ENCODE peak calls at places on chromosome 11, in seven cellular contexts. U is right lobe of liver, Z is testis, C is ovary, T is adrenal gland, L is body of pancreas, X is A549. V is an unnamed sample. For H3K4me1, the result is how much of the 10 kb centered on the place peaks cover.

GRCh38 chr11:34531663-34532062 is 18.1 kb upstream of the ELF5 start:
- DNase-seq in C (no peak), L (no peak), T (no peak), X (no peak), Z (no peak), U (no peak), V (no peak)

GRCh38 chr11:46338988-46339666 is 8.1 kb upstream of the DGKZ start:
- DNase-seq in T (no peak), Z (no peak), X (no peak), C (no peak), L (no peak), U (no peak), V (no peak)

GRCh38 chr11:31805037-31805628 is 6.0 kb downstream of the PAX6 start:
- DNase-seq in C (no peak), U (peak), T (no peak), Z (no peak), L (no peak), X (no peak), V (no peak)

GRCh38 chr11:68418671-68419070 is 41.9 kb upstream of the PPP6R3 start:
- DNase-seq in C (no peak), T (no peak), Z (no peak), L (no peak), X (no peak), U (no peak), V (no peak)

GRCh38 chr11:67504950-67505561 is at the start of gene PITPNM1:
- DNase-seq in U (peak), C (peak), Z (peak), T (peak), X (peak), L (peak), V (peak)

GRCh38 chr11:10925149-10925926 is 67.5 kb upstream of the ZBED5 start:
- DNase-seq in L (no peak), T (no peak), U (peak), C (no peak), X (peak), Z (no peak), V (no peak)

GRCh38 chr11:72947229-72947628 is 133.0 kb downstream of the ATG16L2 start:
- DNase-seq in T (no peak), C (no peak), L (no peak), X (no peak), Z (no peak), U (no peak), V (no peak)

GRCh38 chr11:74687237-74688005 is 43.8 kb downstream of the CHRDL2 start:
- DNase-seq in T (no peak), C (no peak), U (no peak), X (no peak), L (no peak), Z (no peak), V (no peak)

GRCh38 chr11:20097319-20098221 is 62.7 kb downstream of the DBX1 start:
- DNase-seq in U (no peak), T (no peak), C (no peak), X (no peak), Z (no peak), L (no peak), V (no peak)

GRCh38 chr11:75328426-75329277 is 22.8 kb downstream of the ARRB1 start:
- DNase-seq in U (peak), Z (peak), T (peak), C (peak), L (peak), X (peak), V (peak)

GRCh38 chr11:7654094-7654742 is 19.1 kb downstream of the CYB5R2 start:
- DNase-seq in C (no peak), Z (no peak), T (no peak), L (no peak), U (no peak), X (no peak), V (no peak)

GRCh38 chr11:44537679-44538078 is 27.8 kb upstream of the CD82 start:
- DNase-seq in T (no peak), U (no peak), X (no peak), L (no peak), Z (no peak), C (no peak), V (no peak)

GRCh38 chr11:2799881-2800654 is 85.5 kb downstream of the CDKN1C start:
- DNase-seq in C (peak), U (peak), X (no peak), T (peak), Z (peak), L (peak), V (peak)

GRCh38 chr11:68372114-68372513 is 59.7 kb downstream of the LRP5 start:
- DNase-seq in U (no peak), T (no peak), X (no peak), C (no peak), L (no peak), Z (no peak), V (no peak)

GRCh38 chr11:128550261-128550821 is 37.0 kb downstream of the ETS1 start:
- DNase-seq in L (no peak), Z (no peak), U (no peak), C (no peak), T (no peak), X (no peak), V (no peak)

GRCh38 chr11:68009391-68010000 is 631 bp upstream of the ALDH3B1 start:
- DNase-seq in C (no peak), X (peak), Z (no peak), T (peak), L (peak), U (peak), V (peak)

GRCh38 chr11:30586251-30587144 is at the start of gene MPPED2:
- DNase-seq in U (peak), T (peak), C (peak), Z (peak), L (peak), X (peak), V (no peak)

GRCh38 chr11:82969811-82970210 is 68.3 kb downstream of the DDIAS start:
- DNase-seq in U (no peak), Z (no peak), L (no peak), T (no peak), X (no peak), C (no peak), V (peak)

GRCh38 chr11:44397586-44398178 is 87.7 kb upstream of the ALX4 start:
- DNase-seq in U (no peak), C (no peak), X (no peak), L (no peak), Z (no peak), T (no peak), V (no peak)

GRCh38 chr11:102309621-102310541 is 7.4 kb upstream of the BIRC3 start:
- DNase-seq in L (no peak), X (peak), U (no peak), T (no peak), Z (peak), C (no peak), V (no peak)

GRCh38 chr11:104836711-104837110 is 61.5 kb downstream of the CASP12 start:
- DNase-seq in Z (no peak), U (no peak), T (no peak), X (no peak), C (no peak), L (no peak), V (no peak)

GRCh38 chr11:70760416-70761020 is 362.2 kb downstream of the CTTN start:
- DNase-seq in T (no peak), L (no peak), U (peak), Z (no peak), X (no peak), C (no peak), V (no peak)

GRCh38 chr11:130448416-130449068 is at the start of gene ADAMTS15:
- DNase-seq in U (peak), C (peak), L (peak), Z (peak), T (peak), X (peak), V (peak)

GRCh38 chr11:36672815-36673450 is 74.9 kb upstream of the RAG2 start:
- DNase-seq in L (peak), U (no peak), X (peak), C (no peak), Z (peak), T (no peak), V (no peak)

GRCh38 chr11:10526974-10527918 is 13.7 kb downstream of the RNF141 start:
- DNase-seq in X (peak), L (no peak), Z (no peak), T (no peak), C (no peak), U (no peak), V (no peak)

GRCh38 chr11:74766905-74767304 is 18.3 kb downstream of the RNF169 start:
- DNase-seq in C (no peak), T (no peak), Z (no peak), U (no peak), L (no peak), X (no peak), V (no peak)

GRCh38 chr11:8234425-8234821 is 29.3 kb downstream of the LMO1 start:
- DNase-seq in X (peak), Z (peak), U (no peak), C (no peak), T (peak), L (no peak), V (no peak)

GRCh38 chr11:84564180-84564866 is 1062.8 kb downstream of the DLG2 start:
- DNase-seq in C (no peak), X (peak), T (peak), Z (peak), U (peak), L (peak), V (peak)

GRCh38 chr11:70080763-70081162 is 2.6 kb downstream of the ANO1 start:
- DNase-seq in T (no peak), C (no peak), X (peak), L (no peak), Z (no peak), U (no peak), V (no peak)

GRCh38 chr11:19952101-19952605 is 208.1 kb downstream of the DBX1 start:
- DNase-seq in X (peak), Z (no peak), L (no peak), U (no peak), C (no peak), T (no peak), V (no peak)

GRCh38 chr11:125971618-125972017 is 25.8 kb downstream of the VSIG10L2 start:
- DNase-seq in X (no peak), U (no peak), Z (no peak), L (no peak), C (no peak), T (no peak), V (no peak)

GRCh38 chr11:86138958-86139357 is 70.1 kb upstream of the PICALM start:
- DNase-seq in C (no peak), L (no peak), U (no peak), T (no peak), Z (no peak), X (no peak), V (no peak)

GRCh38 chr11:18404062-18404461 is 8.1 kb upstream of the LDHC start:
- DNase-seq in X (no peak), Z (no peak), C (no peak), L (no peak), T (no peak), U (no peak), V (no peak)

GRCh38 chr11:118277312-118277711 is 13.2 kb upstream of the MPZL2 start:
- DNase-seq in U (no peak), X (no peak), C (no peak), Z (no peak), L (no peak), T (no peak), V (no peak)

GRCh38 chr11:44247508-44247907 is 62.4 kb downstream of the ALX4 start:
- DNase-seq in U (no peak), X (no peak), Z (no peak), T (no peak), L (no peak), C (no peak), V (no peak)

GRCh38 chr11:69443968-69444364 is 37.5 kb upstream of the LINC01488 start:
- DNase-seq in L (no peak), Z (no peak), X (no peak), C (no peak), U (no peak), T (peak), V (no peak)

GRCh38 chr11:128628686-128629085 is 41.3 kb upstream of the ETS1 start:
- DNase-seq in X (no peak), Z (no peak), U (no peak), T (no peak), L (no peak), C (no peak), V (peak)

GRCh38 chr11:47869548-47870393 is 21.6 kb upstream of the NUP160 start:
- DNase-seq in T (no peak), L (no peak), U (no peak), X (peak), Z (no peak), C (no peak), V (no peak)

GRCh38 chr11:47867821-47868220 is 19.7 kb upstream of the NUP160 start:
- DNase-seq in C (no peak), U (no peak), T (no peak), Z (no peak), L (no peak), X (no peak), V (no peak)

GRCh38 chr11:47864910-47865309 is 16.8 kb upstream of the NUP160 start:
- DNase-seq in C (no peak), L (no peak), U (no peak), T (no peak), X (no peak), Z (no peak), V (no peak)

GRCh38 chr11:47870404-47870803 is 22.3 kb upstream of the NUP160 start:
- DNase-seq in U (no peak), X (no peak), L (no peak), T (no peak), C (no peak), Z (no peak), V (no peak)
- H3K27ac ChIP-seq in U (no peak), X (no peak), L (no peak), T (no peak), C (no peak), Z (no peak), V (no peak)

GRCh38 chr11:65083134-65083833 is 556 bp downstream of the CDCA5 start:
- DNase-seq in U (no peak), X (no peak), C (no peak), T (no peak), L (no peak), Z (no peak), V (no peak)
- H3K4me1 ChIP-seq in U (under half), X (under half), C (under half), T (under half), L (under half), Z (under half), V (under half)

DNA sequence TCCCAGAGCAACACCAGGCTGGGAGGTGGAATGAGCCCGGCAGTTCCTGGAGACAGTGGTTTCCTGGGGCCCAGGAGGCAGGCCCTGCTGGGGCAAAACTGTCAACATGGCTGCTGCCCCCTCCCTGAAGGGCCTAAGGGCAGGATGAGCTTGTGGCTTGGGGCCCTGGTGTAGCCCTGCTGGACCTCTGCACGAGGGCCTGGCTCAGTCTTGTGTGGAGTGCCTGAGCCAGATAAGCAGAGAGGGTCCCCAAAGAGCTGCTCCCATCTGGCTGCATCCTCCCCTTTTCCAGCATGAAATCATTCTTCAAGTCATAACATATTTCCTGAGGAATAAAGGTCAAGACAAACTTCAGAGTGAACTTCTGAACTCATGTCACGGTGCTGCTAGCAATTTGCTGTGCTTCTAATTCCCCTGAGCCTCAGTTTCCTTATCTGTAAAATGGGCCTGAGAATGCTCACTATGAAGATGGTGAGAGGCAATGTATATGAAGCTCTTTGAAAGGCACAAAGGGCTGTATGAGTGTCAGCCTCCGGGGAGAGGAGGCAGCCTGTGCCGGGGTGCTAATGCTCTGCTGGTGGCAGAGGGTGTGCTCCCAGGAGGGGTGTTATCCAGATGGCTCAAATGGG is 116.1 kb downstream of the GRIK4 start:
- DNase-seq in Z (no peak), X (no peak), C (no peak), T (no peak), L (no peak), U (no peak), V (no peak)
- TF ChIP-seq POLR2A in Z (no peak), X (no peak), C (no peak), T (no peak), L (no peak), U (no peak), V (no peak)

GRCh38 chr11:92852946-92853345 is 116.5 kb upstream of the MTNR1B start:
- DNase-seq in X (no peak), C (no peak), T (no peak), L (no peak), Z (no peak), U (no peak), V (peak)

GRCh38 chr11:92846542-92847125 is 122.8 kb upstream of the MTNR1B start:
- DNase-seq in Z (no peak), L (no peak), T (no peak), X (no peak), C (no peak), U (no peak), V (no peak)

GRCh38 chr11:92852203-92852602 is 117.2 kb upstream of the MTNR1B start:
- DNase-seq in U (no peak), L (no peak), Z (no peak), C (no peak), X (no peak), T (no peak), V (no peak)

GRCh38 chr11:92845390-92846185 is 123.9 kb upstream of the MTNR1B start:
- DNase-seq in X (no peak), L (no peak), Z (no peak), C (no peak), T (no peak), U (no peak), V (no peak)

GRCh38 chr11:92848578-92848977 is 120.9 kb upstream of the MTNR1B start:
- DNase-seq in T (no peak), U (no peak), C (no peak), L (no peak), X (no peak), Z (no peak), V (no peak)
- H3K27ac ChIP-seq in T (no peak), U (no peak), C (no peak), L (no peak), X (no peak), Z (no peak), V (no peak)

GRCh38 chr11:934437-934950 is 8.8 kb downstream of the AP2A2 start:
- DNase-seq in X (no peak), Z (no peak), C (no peak), T (no peak), L (no peak), U (no peak), V (no peak)
- H3K4me1 ChIP-seq in X (under half), Z (under half), C (under half), T (under half), L (under half), U (under half), V (under half)

GRCh38 chr11:66015936-66016792 is 4.4 kb downstream of the CST6 start:
- DNase-seq in T (no peak), X (no peak), L (no peak), Z (no peak), U (no peak), C (no peak), V (no peak)
- TF ChIP-seq POLR2A in T (no peak), X (no peak), L (no peak), Z (no peak), U (no peak), C (no peak), V (no peak)

GRCh38 chr11:119873761-119874421 is 144.9 kb upstream of the NECTIN1 start:
- DNase-seq in X (no peak), Z (no peak), L (no peak), U (no peak), T (no peak), C (no peak), V (no peak)
- H3K27ac ChIP-seq in X (no peak), Z (no peak), L (no peak), U (no peak), T (peak), C (no peak), V (no peak)

DNA sequence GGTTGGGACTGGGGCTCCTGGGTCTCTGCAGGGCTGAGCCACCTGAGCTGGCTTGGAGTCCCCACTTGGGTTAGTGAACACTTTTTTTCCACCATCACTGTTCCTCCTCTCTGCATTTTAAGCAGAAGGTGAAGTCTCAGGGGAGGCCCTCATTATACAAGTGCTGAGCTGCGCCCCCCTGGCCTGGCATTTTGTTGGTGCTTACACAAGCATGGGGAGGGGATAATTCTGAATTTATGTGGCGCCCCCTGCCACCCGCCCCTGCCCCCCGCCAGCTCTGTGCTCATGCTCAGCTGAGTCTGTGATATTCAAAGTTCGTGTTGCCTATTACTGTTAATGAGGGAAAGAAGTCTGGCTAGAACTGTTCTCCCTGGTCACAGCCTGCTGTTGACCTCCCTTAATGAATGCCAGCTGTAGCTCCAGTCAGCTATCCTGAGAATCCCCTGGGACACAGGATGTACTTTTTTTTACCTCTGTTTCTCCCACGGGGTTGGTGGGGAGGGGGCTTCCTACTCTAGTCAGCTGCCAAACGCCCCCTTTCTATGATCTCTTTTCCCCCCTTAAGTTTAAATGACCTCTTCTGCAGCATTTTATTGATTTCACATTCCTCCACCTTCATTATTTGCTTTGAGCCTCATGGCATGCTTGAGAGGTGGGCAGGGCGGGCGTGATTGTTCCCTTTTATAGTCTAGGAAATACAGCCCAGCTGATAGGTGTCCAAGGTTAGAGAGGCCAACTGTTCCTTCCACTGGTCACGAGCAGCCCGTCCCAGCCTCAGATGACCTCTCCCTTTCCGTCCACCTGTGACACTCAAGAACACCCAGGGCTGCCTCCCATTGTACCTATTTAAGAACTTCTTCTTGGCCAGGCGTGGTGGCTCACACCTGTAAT is 12.2 kb downstream of the USP2 start:
- DNase-seq in C (no peak), U (no peak), L (no peak), X (no peak), Z (no peak), T (peak), V (no peak)
- H3K4me1 ChIP-seq in C (under half), U (under half), L (half or more), X (under half), Z (half or more), T (under half), V (half or more)